ENCODE peak calls at places on chromosomes 13 and 19, in eight cellular contexts. A is hepatocyte; O is stimulated activated CD4-positive, alpha-beta T cell treated with anti-CD3 and anti-CD28 coated beads, TNF-alpha, amount 100 ng/mL, for 24 hours; D is HepG2; J is natural killer cell; S is HL-60; F is RPMI7951; C is memory B cell. Y is an unnamed sample.

GRCh38 chr19:13164370-13165090 is 14.3 kb downstream of the IER2 start:
- DNase-seq in A (peak; percentile 90), O (peak; percentile 32), D (peak; percentile 89), J (no peak), S (no peak), F (peak; percentile 89), C (no peak), Y (peak; percentile 88)

GRCh38 chr19:11451942-11452813 is 16.7 kb downstream of the PRKCSH start:
- DNase-seq in A (no peak), O (no peak), D (no peak), J (no peak), S (no peak), F (no peak), C (no peak), Y (peak; percentile 52)

GRCh38 chr13:106603568-106603967 is 35.6 kb upstream of the ARGLU1 start:
- DNase-seq in A (no peak), O (no peak), D (no peak), J (no peak), S (no peak), F (no peak), C (no peak), Y (no peak)

GRCh38 chr19:47445937-47446402 is 25.7 kb downstream of the SLC8A2 start:
- DNase-seq in A (peak; percentile 70), O (peak; percentile 32), D (no peak), J (peak; percentile 45), S (peak; percentile 33), F (peak; percentile 46), C (peak; percentile 45), Y (no peak)

GRCh38 chr19:1396768-1397679 is 4.3 kb downstream of the GAMT start:
- DNase-seq in A (no peak), O (no peak), D (no peak), J (no peak), S (no peak), F (no peak), C (no peak), Y (no peak)

GRCh38 chr19:34503546-34504272 is 22.2 kb downstream of the WTIP start:
- DNase-seq in A (no peak), O (no peak), D (no peak), J (no peak), S (no peak), F (no peak), C (no peak), Y (no peak)

GRCh38 chr13:114151565-114152284 is 19.3 kb upstream of the RASA3 start:
- DNase-seq in A (no peak), O (peak; percentile 56), D (no peak), J (no peak), S (peak; percentile 72), F (no peak), C (no peak), Y (no peak)

GRCh38 chr19:58556633-58557252 is 1.7 kb downstream of the UBE2M start:
- DNase-seq in A (no peak), O (no peak), D (no peak), J (no peak), S (no peak), F (no peak), C (no peak), Y (no peak)

GRCh38 chr13:97243915-97244820 is 22.0 kb downstream of the MBNL2 start:
- DNase-seq in A (no peak), O (no peak), D (peak; percentile 92), J (no peak), S (no peak), F (no peak), C (no peak), Y (peak; percentile 90)

GRCh38 chr13:87999791-88000190 is 328.6 kb downstream of the SLITRK5 start:
- DNase-seq in A (no peak), O (no peak), D (no peak), J (no peak), S (no peak), F (no peak), C (no peak), Y (no peak)

GRCh38 chr19:4694211-4694987 is 24.3 kb upstream of the MYDGF start:
- DNase-seq in A (no peak), O (no peak), D (no peak), J (no peak), S (no peak), F (peak; percentile 99), C (no peak), Y (peak; percentile 83)

GRCh38 chr13:112116187-112116950 is 49.4 kb downstream of the SOX1 start:
- DNase-seq in A (no peak), O (no peak), D (no peak), J (no peak), S (no peak), F (no peak), C (no peak), Y (no peak)

GRCh38 chr13:111282425-111282824 is 38.0 kb upstream of the TEX29 start:
- DNase-seq in A (no peak), O (no peak), D (no peak), J (no peak), S (no peak), F (no peak), C (no peak), Y (no peak)

GRCh38 chr19:40150170-40150569 is 41.1 kb upstream of the MAP3K10 start:
- DNase-seq in A (no peak), O (no peak), D (no peak), J (no peak), S (no peak), F (no peak), C (no peak), Y (no peak)

GRCh38 chr19:37951816-37952210 is 44.8 kb downstream of the SIPA1L3 start:
- DNase-seq in A (no peak), O (no peak), D (no peak), J (no peak), S (no peak), F (no peak), C (no peak), Y (no peak)

GRCh38 chr19:29263305-29264080 is 50.5 kb upstream of the UQCRFS1 start:
- DNase-seq in A (peak; percentile 64), O (peak; percentile 51), D (peak; percentile 11), J (peak; percentile 68), S (peak; percentile 12), F (peak; percentile 33), C (peak; percentile 18), Y (peak; percentile 26)

GRCh38 chr19:38434549-38435051 is 1.1 kb downstream of the RYR1 start:
- DNase-seq in A (peak; percentile 25), O (no peak), D (no peak), J (no peak), S (no peak), F (no peak), C (no peak), Y (no peak)

GRCh38 chr19:1613808-1614570 is 8.7 kb upstream of the UQCR11 start:
- DNase-seq in A (no peak), O (no peak), D (no peak), J (no peak), S (no peak), F (no peak), C (no peak), Y (no peak)

GRCh38 chr13:77928909-77929308 is 10.3 kb upstream of the EDNRB start:
- DNase-seq in A (no peak), O (no peak), D (no peak), J (no peak), S (no peak), F (no peak), C (no peak), Y (no peak)

GRCh38 chr19:56547535-56547934 is 8.8 kb downstream of the ZFP28 start:
- DNase-seq in A (no peak), O (no peak), D (no peak), J (no peak), S (no peak), F (no peak), C (no peak), Y (no peak)

GRCh38 chr19:11091343-11092153 is 2.3 kb downstream of the LDLR start:
- DNase-seq in A (peak; percentile 79), O (peak; percentile 35), D (peak; percentile 94), J (peak; percentile 50), S (peak; percentile 78), F (peak; percentile 98), C (no peak), Y (peak; percentile 76)

GRCh38 chr19:3821857-3822364 is 35.7 kb upstream of the MATK start:
- DNase-seq in A (peak; percentile 51), O (peak; percentile 87), D (peak; percentile 20), J (peak; percentile 94), S (peak; percentile 65), F (no peak), C (peak; percentile 81), Y (peak; percentile 49)

GRCh38 chr19:37313335-37313627 is 57.6 kb upstream of the ZNF527 start:
- DNase-seq in A (no peak), O (no peak), D (no peak), J (no peak), S (no peak), F (no peak), C (no peak), Y (no peak)

GRCh38 chr19:34120846-34121639 is 51.3 kb upstream of the LSM14A start:
- DNase-seq in A (peak; percentile 48), O (peak; percentile 52), D (peak; percentile 30), J (peak; percentile 30), S (no peak), F (peak; percentile 47), C (peak; percentile 16), Y (peak; percentile 52)

GRCh38 chr19:12365094-12365371 is 450 bp downstream of the ZNF442 start:
- DNase-seq in A (no peak), O (no peak), D (no peak), J (no peak), S (no peak), F (peak; percentile 21), C (no peak), Y (no peak)

GRCh38 chr13:107867701-107868661 is 347.4 kb downstream of the LIG4 start:
- DNase-seq in A (peak; percentile 76), O (no peak), D (no peak), J (no peak), S (no peak), F (no peak), C (no peak), Y (peak; percentile 4)

GRCh38 chr19:4586691-4587090 is 27.2 kb upstream of the SEMA6B start:
- DNase-seq in A (no peak), O (no peak), D (no peak), J (no peak), S (no peak), F (no peak), C (no peak), Y (no peak)

GRCh38 chr19:35116085-35116801 is 620 bp downstream of the FXYD3 start:
- DNase-seq in A (peak; percentile 70), O (no peak), D (no peak), J (no peak), S (no peak), F (no peak), C (no peak), Y (no peak)

GRCh38 chr19:15062036-15062435 is 12.8 kb downstream of the CASP14 start:
- DNase-seq in A (no peak), O (no peak), D (no peak), J (no peak), S (no peak), F (peak; percentile 34), C (no peak), Y (no peak)

GRCh38 chr19:14113762-14114414 is 3.7 kb downstream of the PRKACA start:
- DNase-seq in A (peak; percentile 6), O (peak; percentile 55), D (no peak), J (peak; percentile 33), S (peak; percentile 93), F (no peak), C (no peak), Y (no peak)

GRCh38 chr19:16051254-16052025 is 24.9 kb upstream of the TPM4 start:
- DNase-seq in A (no peak), O (peak; percentile 25), D (no peak), J (no peak), S (no peak), F (peak; percentile 57), C (no peak), Y (peak; percentile 51)

GRCh38 chr13:79307866-79308298 is 98.2 kb downstream of the RBM26 start:
- DNase-seq in A (no peak), O (no peak), D (no peak), J (no peak), S (no peak), F (peak; percentile 38), C (no peak), Y (no peak)

Y was measured in foreskin melanocyte.